ENCODE peak calls at places on chromosomes 2 and 18, in seven cellular contexts. One of them, this sample, is unnamed.

GRCh38 chr18:46531472-46531871 is 125.5 kb downstream of the LOXHD1 start:
- DNase-seq in GM12865: no peak
- DNase-seq in stomach: no peak
- DNase-seq in K562: no peak
- DNase-seq in neural progenitor cell: no peak
- DNase-seq in fibroblast of pulmonary artery: no peak
- DNase-seq in body of pancreas: no peak
- DNase-seq in this sample: no peak

GRCh38 chr2:173997779-173998178 is 32.6 kb upstream of the SP3 start:
- DNase-seq in body of pancreas: peak
- DNase-seq in fibroblast of pulmonary artery: peak
- DNase-seq in K562: no peak
- DNase-seq in neural progenitor cell: no peak
- DNase-seq in GM12865: no peak
- DNase-seq in stomach: no peak
- DNase-seq in this sample: no peak

GRCh38 chr2:206984206-206984605 is 44.9 kb downstream of the CPO start:
- DNase-seq in GM12865: no peak
- DNase-seq in K562: no peak
- DNase-seq in neural progenitor cell: no peak
- DNase-seq in body of pancreas: no peak
- DNase-seq in stomach: no peak
- DNase-seq in fibroblast of pulmonary artery: no peak
- DNase-seq in this sample: no peak

GRCh38 chr2:186980787-186981550 is 132.0 kb upstream of the ZSWIM2 start:
- DNase-seq in stomach: no peak
- DNase-seq in GM12865: no peak
- DNase-seq in body of pancreas: no peak
- DNase-seq in fibroblast of pulmonary artery: no peak
- DNase-seq in neural progenitor cell: no peak
- DNase-seq in K562: no peak
- DNase-seq in this sample: no peak

GRCh38 chr2:224211821-224212220 is 172.7 kb upstream of the SERPINE2 start:
- DNase-seq in K562: no peak
- DNase-seq in neural progenitor cell: no peak
- DNase-seq in GM12865: no peak
- DNase-seq in stomach: no peak
- DNase-seq in body of pancreas: no peak
- DNase-seq in fibroblast of pulmonary artery: peak
- DNase-seq in this sample: no peak

GRCh38 chr2:120734930-120735611 is 597 bp upstream of the GLI2 start:
- DNase-seq in neural progenitor cell: peak
- DNase-seq in stomach: peak
- DNase-seq in K562: no peak
- DNase-seq in body of pancreas: no peak
- DNase-seq in GM12865: no peak
- DNase-seq in fibroblast of pulmonary artery: no peak
- DNase-seq in this sample: no peak

GRCh38 chr2:37377187-37377532 is 32.7 kb downstream of the QPCT start:
- DNase-seq in fibroblast of pulmonary artery: peak
- DNase-seq in GM12865: peak
- DNase-seq in body of pancreas: no peak
- DNase-seq in K562: no peak
- DNase-seq in neural progenitor cell: no peak
- DNase-seq in stomach: no peak
- DNase-seq in this sample: no peak

GRCh38 chr18:14948163-14948540 is 200.2 kb downstream of the ANKRD30B start:
- DNase-seq in GM12865: no peak
- DNase-seq in stomach: no peak
- DNase-seq in K562: no peak
- DNase-seq in fibroblast of pulmonary artery: no peak
- DNase-seq in neural progenitor cell: no peak
- DNase-seq in body of pancreas: no peak
- DNase-seq in this sample: no peak

GRCh38 chr2:71620116-71620515 is 166.8 kb downstream of the DYSF start:
- DNase-seq in stomach: peak
- DNase-seq in fibroblast of pulmonary artery: no peak
- DNase-seq in K562: no peak
- DNase-seq in neural progenitor cell: no peak
- DNase-seq in GM12865: no peak
- DNase-seq in body of pancreas: no peak
- DNase-seq in this sample: no peak

GRCh38 chr2:236613607-236614006 is 44.0 kb downstream of the ACKR3 start:
- DNase-seq in fibroblast of pulmonary artery: no peak
- DNase-seq in neural progenitor cell: no peak
- DNase-seq in body of pancreas: no peak
- DNase-seq in K562: no peak
- DNase-seq in stomach: no peak
- DNase-seq in GM12865: no peak
- DNase-seq in this sample: no peak

GRCh38 chr2:109322111-109322510 is 193.1 kb downstream of the SH3RF3 start:
- DNase-seq in stomach: peak
- DNase-seq in body of pancreas: peak
- DNase-seq in neural progenitor cell: no peak
- DNase-seq in fibroblast of pulmonary artery: peak
- DNase-seq in K562: no peak
- DNase-seq in GM12865: no peak
- DNase-seq in this sample: peak

GRCh38 chr2:69594341-69594740 is 49.2 kb downstream of the AAK1 start:
- DNase-seq in body of pancreas: no peak
- DNase-seq in fibroblast of pulmonary artery: peak
- DNase-seq in stomach: no peak
- DNase-seq in neural progenitor cell: no peak
- DNase-seq in K562: no peak
- DNase-seq in GM12865: no peak
- DNase-seq in this sample: no peak

GRCh38 chr18:10101729-10102128 is 187.9 kb downstream of the VAPA start:
- DNase-seq in fibroblast of pulmonary artery: no peak
- DNase-seq in GM12865: no peak
- DNase-seq in neural progenitor cell: no peak
- DNase-seq in K562: no peak
- DNase-seq in stomach: no peak
- DNase-seq in body of pancreas: no peak
- DNase-seq in this sample: no peak

GRCh38 chr2:12326449-12327190 is 390.1 kb upstream of the TRIB2 start:
- DNase-seq in body of pancreas: peak
- DNase-seq in GM12865: peak
- DNase-seq in stomach: no peak
- DNase-seq in K562: no peak
- DNase-seq in fibroblast of pulmonary artery: no peak
- DNase-seq in neural progenitor cell: peak
- DNase-seq in this sample: no peak

GRCh38 chr2:45373534-45373933 is 237.5 kb downstream of the SRBD1 start:
- DNase-seq in stomach: no peak
- DNase-seq in body of pancreas: no peak
- DNase-seq in fibroblast of pulmonary artery: no peak
- DNase-seq in neural progenitor cell: no peak
- DNase-seq in K562: no peak
- DNase-seq in GM12865: no peak
- DNase-seq in this sample: no peak
- TF ChIP-seq CTCF in stomach: no peak
- TF ChIP-seq CTCF in body of pancreas: no peak
- TF ChIP-seq CTCF in fibroblast of pulmonary artery: no peak
- TF ChIP-seq CTCF in neural progenitor cell: no peak
- TF ChIP-seq CTCF in K562: no peak
- TF ChIP-seq CTCF in GM12865: no peak
- TF ChIP-seq CTCF in this sample: no peak

GRCh38 chr2:152465541-152465940 is 130.6 kb downstream of the FMNL2 start:
- DNase-seq in fibroblast of pulmonary artery: no peak
- DNase-seq in GM12865: no peak
- DNase-seq in body of pancreas: no peak
- DNase-seq in K562: no peak
- DNase-seq in stomach: no peak
- DNase-seq in neural progenitor cell: no peak
- DNase-seq in this sample: peak

GRCh38 chr2:152466041-152466440 is 131.1 kb downstream of the FMNL2 start:
- DNase-seq in K562: peak
- DNase-seq in neural progenitor cell: no peak
- DNase-seq in GM12865: peak
- DNase-seq in fibroblast of pulmonary artery: peak
- DNase-seq in body of pancreas: no peak
- DNase-seq in stomach: no peak
- DNase-seq in this sample: peak

GRCh38 chr2:152466925-152467676 is 132.1 kb downstream of the FMNL2 start:
- DNase-seq in K562: no peak
- DNase-seq in body of pancreas: peak
- DNase-seq in GM12865: peak
- DNase-seq in fibroblast of pulmonary artery: peak
- DNase-seq in neural progenitor cell: no peak
- DNase-seq in stomach: no peak
- DNase-seq in this sample: peak

GRCh38 chr2:152468832-152469692 is 134.1 kb downstream of the FMNL2 start:
- DNase-seq in GM12865: peak
- DNase-seq in body of pancreas: peak
- DNase-seq in K562: no peak
- DNase-seq in stomach: no peak
- DNase-seq in neural progenitor cell: no peak
- DNase-seq in fibroblast of pulmonary artery: peak
- DNase-seq in this sample: peak

GRCh38 chr2:152467677-152468406 is 132.9 kb downstream of the FMNL2 start:
- DNase-seq in stomach: no peak
- DNase-seq in neural progenitor cell: no peak
- DNase-seq in body of pancreas: no peak
- DNase-seq in K562: no peak
- DNase-seq in fibroblast of pulmonary artery: no peak
- DNase-seq in GM12865: peak
- DNase-seq in this sample: no peak
- H3K4me3 ChIP-seq in stomach: no peak
- H3K4me3 ChIP-seq in neural progenitor cell: no peak
- H3K4me3 ChIP-seq in body of pancreas: no peak
- H3K4me3 ChIP-seq in K562: no peak
- H3K4me3 ChIP-seq in fibroblast of pulmonary artery: no peak
- H3K4me3 ChIP-seq in GM12865: peak
- H3K4me3 ChIP-seq in this sample: no peak

DNA sequence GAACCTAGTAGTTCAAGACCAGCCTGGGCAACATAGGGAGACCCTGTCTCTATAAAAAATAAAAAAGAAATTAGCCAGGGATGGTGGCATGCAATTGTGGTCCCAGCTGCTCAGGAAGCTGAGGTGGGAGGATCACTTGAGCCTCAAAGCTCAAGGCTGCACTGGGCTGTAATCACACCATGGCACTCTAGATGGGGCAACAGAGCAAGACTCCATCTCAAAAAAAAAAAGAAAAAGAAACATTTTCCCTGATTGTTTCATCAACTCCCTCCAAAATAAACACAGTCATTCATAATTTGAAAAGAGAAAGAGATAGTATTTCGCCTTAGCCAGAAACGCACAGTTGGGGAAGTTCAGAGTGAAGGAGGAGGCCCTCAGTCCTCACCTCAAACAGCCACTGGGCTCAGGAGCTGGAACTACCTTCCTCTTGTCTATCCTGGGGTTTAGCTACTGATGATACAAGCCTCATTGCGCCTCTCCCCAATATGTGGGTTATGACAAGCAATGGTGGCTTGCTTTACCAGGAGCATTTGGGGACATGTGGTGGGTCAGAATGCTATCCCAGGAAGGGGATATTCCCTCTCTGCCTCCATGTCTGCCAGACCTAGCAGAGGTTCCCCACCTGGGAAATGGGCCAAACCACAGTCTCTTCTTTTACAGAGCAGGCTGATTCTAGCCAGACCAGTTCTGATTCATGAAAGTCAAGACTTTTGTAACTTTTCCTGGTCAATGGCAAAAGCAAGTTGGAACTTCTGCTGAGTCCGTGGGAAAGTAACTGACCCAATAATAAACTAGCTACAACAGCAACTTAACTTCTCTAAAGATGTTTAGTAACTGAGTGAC is 22.2 kb upstream of the TMEM87B start:
- DNase-seq in fibroblast of pulmonary artery: peak
- DNase-seq in stomach: peak
- DNase-seq in K562: no peak
- DNase-seq in neural progenitor cell: no peak
- DNase-seq in body of pancreas: peak
- DNase-seq in GM12865: no peak
- DNase-seq in this sample: peak
- TF ChIP-seq CTCF in fibroblast of pulmonary artery: peak
- TF ChIP-seq CTCF in stomach: no peak
- TF ChIP-seq CTCF in K562: no peak
- TF ChIP-seq CTCF in neural progenitor cell: peak
- TF ChIP-seq CTCF in body of pancreas: peak
- TF ChIP-seq CTCF in GM12865: no peak
- TF ChIP-seq CTCF in this sample: no peak

GRCh38 chr18:75168654-75169053 is 40.3 kb downstream of the PTGR3 start:
- DNase-seq in GM12865: no peak
- DNase-seq in K562: no peak
- DNase-seq in body of pancreas: no peak
- DNase-seq in fibroblast of pulmonary artery: no peak
- DNase-seq in neural progenitor cell: no peak
- DNase-seq in stomach: no peak
- DNase-seq in this sample: no peak
- H3K4me3 ChIP-seq in GM12865: no peak
- H3K4me3 ChIP-seq in K562: no peak
- H3K4me3 ChIP-seq in body of pancreas: no peak
- H3K4me3 ChIP-seq in fibroblast of pulmonary artery: no peak
- H3K4me3 ChIP-seq in neural progenitor cell: no peak
- H3K4me3 ChIP-seq in stomach: peak
- H3K4me3 ChIP-seq in this sample: no peak

This sample was measured in epithelial cell of esophagus.